ENCODE peak calls at places on chromosomes 13 and 19, in seven cellular contexts. Z, G, M, C, R, Q and U are unnamed samples.

GRCh38 chr13:98921786-98922185 is 56.1 kb downstream of the DOCK9 start:
- DNase-seq in Z (no peak), C (peak; percentile 28), M (no peak), G (no peak), Q (no peak), R (no peak), U (no peak)

GRCh38 chr13:99666146-99666805 is 165.0 kb downstream of the TM9SF2 start:
- DNase-seq in C (no peak), G (no peak), M (no peak), Z (no peak), Q (no peak), R (no peak), U (no peak)

GRCh38 chr19:55644191-55644833 is 863 bp downstream of the ZNF581 start:
- DNase-seq in R (peak; percentile 28), M (no peak), C (no peak), G (no peak), Z (no peak), Q (no peak), U (no peak)

GRCh38 chr13:81745391-81745790 is 1404.5 kb upstream of the SPRY2 start:
- DNase-seq in G (no peak), R (no peak), M (no peak), C (no peak), Z (no peak), Q (no peak), U (no peak)

GRCh38 chr19:55898911-55899310 is 33.2 kb downstream of the NLRP13 start:
- DNase-seq in R (no peak), Q (no peak), M (no peak), G (no peak), Z (no peak), C (no peak), U (no peak)

GRCh38 chr19:52214241-52214640 is 24.4 kb downstream of the PPP2R1A start:
- DNase-seq in Q (no peak), C (no peak), R (no peak), M (no peak), Z (no peak), G (no peak), U (no peak)

GRCh38 chr13:51585696-51586095 is 1.4 kb downstream of the WDFY2 start:
- DNase-seq in Z (no peak), C (no peak), Q (peak; percentile 72), R (no peak), G (peak; percentile 9), M (no peak), U (no peak)

GRCh38 chr19:56170261-56170660 is 5.5 kb upstream of the GALP start:
- DNase-seq in Q (peak; percentile 75), C (no peak), R (no peak), G (no peak), M (no peak), Z (peak; percentile 70), U (peak; percentile 99)

GRCh38 chr13:95716231-95716630 is 39.3 kb downstream of the DNAJC3 start:
- DNase-seq in C (no peak), Q (no peak), R (no peak), M (no peak), G (no peak), Z (no peak), U (no peak)

GRCh38 chr13:47334173-47334572 is 437.3 kb upstream of the HTR2A start:
- DNase-seq in G (no peak), R (no peak), M (peak; percentile 78), C (no peak), Z (no peak), Q (no peak), U (no peak)

GRCh38 chr19:56403764-56404704 is at the start of gene ZNF583:
- DNase-seq in C (peak; percentile 78), G (peak; percentile 93), M (peak; percentile 97), Q (peak; percentile 96), R (peak; percentile 94), Z (peak; percentile 60), U (peak; percentile 100)

GRCh38 chr13:44768233-44768632 is 192.1 kb upstream of the TSC22D1 start:
- DNase-seq in R (no peak), C (no peak), G (no peak), Q (no peak), Z (no peak), M (no peak), U (no peak)

GRCh38 chr13:94660695-94661324 is 51.5 kb downstream of the SOX21 start:
- DNase-seq in Q (no peak), Z (no peak), M (no peak), R (no peak), G (peak; percentile 92), C (no peak), U (no peak)

GRCh38 chr13:100566543-100566942 is 22.0 kb downstream of the GGACT start:
- DNase-seq in Z (no peak), C (no peak), G (no peak), R (no peak), Q (peak; percentile 13), M (no peak), U (no peak)

GRCh38 chr13:81498969-81499368 is 1158.0 kb upstream of the SPRY2 start:
- DNase-seq in C (no peak), G (no peak), M (no peak), R (no peak), Z (no peak), Q (no peak), U (no peak)

GRCh38 chr13:110989331-110989730 is 74.5 kb upstream of the ANKRD10 start:
- DNase-seq in C (no peak), Z (no peak), R (no peak), Q (no peak), M (peak; percentile 26), G (no peak), U (no peak)